ENCODE peak calls at places on chromosome 1, in six cellular contexts. C, Q, D, U, G and N are unnamed samples.

GRCh38 chr1:57115030-57115614 is 149.3 kb upstream of the C8B start:
- DNase-seq in C (no peak), Q (no peak), D (no peak), U (no peak), G (no peak), N (no peak)

GRCh38 chr1:38077523-38078147 is 31.0 kb upstream of the POU3F1 start:
- DNase-seq in C (no peak), Q (no peak), D (peak; percentile 16), U (no peak), G (no peak), N (no peak)

GRCh38 chr1:29565490-29565889 is 329.2 kb downstream of the PTPRU start:
- DNase-seq in C (no peak), Q (no peak), D (peak; percentile 4), U (no peak), G (no peak), N (no peak)

GRCh38 chr1:20233866-20234265 is 47.5 kb upstream of the PLA2G2C start:
- DNase-seq in C (peak; percentile 35), Q (no peak), D (no peak), U (no peak), G (no peak), N (no peak)

GRCh38 chr1:239169276-239169675 is 217.1 kb upstream of the CHRM3 start:
- DNase-seq in C (no peak), Q (no peak), D (peak; percentile 97), U (no peak), G (no peak), N (no peak)

GRCh38 chr1:214006845-214007244 is 19.1 kb downstream of the PROX1 start:
- DNase-seq in C (no peak), Q (no peak), D (no peak), U (no peak), G (no peak), N (no peak)

GRCh38 chr1:215608646-215609045 is 41.5 kb downstream of the KCTD3 start:
- DNase-seq in C (no peak), Q (no peak), D (no peak), U (no peak), G (no peak), N (no peak)

GRCh38 chr1:230226004-230226800 is 159.2 kb downstream of the GALNT2 start:
- DNase-seq in C (no peak), Q (no peak), D (no peak), U (no peak), G (no peak), N (no peak)

GRCh38 chr1:216119600-216119999 is 303.6 kb downstream of the USH2A start:
- DNase-seq in C (no peak), Q (no peak), D (peak; percentile 75), U (no peak), G (peak; percentile 33), N (no peak)

GRCh38 chr1:154615411-154615810 is 7.4 kb upstream of the ADAR start:
- DNase-seq in C (no peak), Q (no peak), D (no peak), U (no peak), G (no peak), N (no peak)

GRCh38 chr1:211920141-211920572 is 89.6 kb upstream of the LPGAT1 start:
- DNase-seq in C (no peak), Q (no peak), D (peak; percentile 70), U (peak; percentile 33), G (no peak), N (no peak)

GRCh38 chr1:231315887-231316286 is 21.8 kb downstream of the EXOC8 start:
- DNase-seq in C (no peak), Q (peak; percentile 19), D (peak; percentile 68), U (no peak), G (peak; percentile 61), N (peak; percentile 29)

GRCh38 chr1:5770981-5771765 is 221.1 kb downstream of the NPHP4 start:
- DNase-seq in C (peak; percentile 66), Q (no peak), D (no peak), U (no peak), G (no peak), N (no peak)

GRCh38 chr1:109814993-109815786 is 51.5 kb upstream of the EPS8L3 start:
- DNase-seq in C (no peak), Q (no peak), D (no peak), U (no peak), G (no peak), N (no peak)

GRCh38 chr1:183106746-183107145 is 79.3 kb upstream of the LAMC2 start:
- DNase-seq in C (no peak), Q (no peak), D (no peak), U (no peak), G (no peak), N (no peak)

GRCh38 chr1:67460648-67461500 is 30.7 kb upstream of the SERBP1 start:
- DNase-seq in C (no peak), Q (no peak), D (peak; percentile 12), U (peak; percentile 12), G (no peak), N (no peak)

GRCh38 chr1:234699795-234700665 is 90.1 kb upstream of the IRF2BP2 start:
- DNase-seq in C (no peak), Q (no peak), D (no peak), U (peak; percentile 30), G (peak; percentile 73), N (no peak)

GRCh38 chr1:147579532-147580199 is 38.4 kb downstream of the BCL9 start:
- DNase-seq in C (peak; percentile 76), Q (no peak), D (no peak), U (no peak), G (peak; percentile 6), N (no peak)

GRCh38 chr1:22225858-22226584 is 83.1 kb upstream of the WNT4 start:
- DNase-seq in C (no peak), Q (no peak), D (no peak), U (no peak), G (peak; percentile 15), N (no peak)

GRCh38 chr1:206808615-206809014 is 36.3 kb upstream of the IL10 start:
- DNase-seq in C (no peak), Q (no peak), D (peak; percentile 72), U (no peak), G (peak; percentile 83), N (peak; percentile 60)